ENCODE peak calls at places on chromosomes 6 and 20, in six cellular contexts. C, R, M, W, H and X are unnamed samples.

GRCh38 chr6:2714359-2714895 is 36.3 kb downstream of the MYLK4 start:
- DNase-seq in W (no peak), R (peak), M (no peak), H (peak), C (no peak), X (no peak)

GRCh38 chr6:26474439-26474881 is 16.7 kb downstream of the BTN2A1 start:
- DNase-seq in M (no peak), C (no peak), H (no peak), W (no peak), R (no peak), X (no peak)

GRCh38 chr6:9896806-9897205 is 518.1 kb downstream of the TFAP2A start:
- DNase-seq in C (no peak), H (no peak), W (no peak), R (no peak), M (no peak), X (no peak)

GRCh38 chr20:49635171-49635570 is 67.2 kb upstream of the PTGIS start:
- DNase-seq in M (no peak), W (no peak), R (peak), H (no peak), C (no peak), X (no peak)

GRCh38 chr6:88982720-88983119 is 19.3 kb upstream of the RNGTT start:
- DNase-seq in H (peak), M (peak), W (no peak), C (no peak), R (peak), X (peak)

GRCh38 chr6:137264308-137265075 is 45.3 kb upstream of the IFNGR1 start:
- DNase-seq in C (no peak), M (no peak), H (no peak), R (no peak), W (no peak), X (no peak)

GRCh38 chr6:158648682-158649131 is 1.1 kb upstream of the SYTL3 start:
- DNase-seq in H (peak), R (peak), W (no peak), M (peak), C (peak), X (no peak)

GRCh38 chr6:170575250-170575649 is 9.2 kb downstream of the PDCD2 start:
- DNase-seq in R (peak), M (no peak), H (no peak), W (no peak), C (no peak), X (no peak)

GRCh38 chr6:170233304-170234205 is 57.3 kb downstream of the DLL1 start:
- DNase-seq in W (no peak), H (no peak), C (no peak), R (no peak), M (no peak), X (no peak)

GRCh38 chr6:2522521-2522920 is 228.2 kb downstream of the MYLK4 start:
- DNase-seq in H (peak), W (peak), R (peak), M (no peak), C (no peak), X (no peak)

GRCh38 chr20:10474606-10475184 is 39.6 kb downstream of the SLX4IP start:
- DNase-seq in R (no peak), H (no peak), C (no peak), W (no peak), M (no peak), X (no peak)

GRCh38 chr6:119179842-119180241 is 101.4 kb upstream of the FAM184A start:
- DNase-seq in W (no peak), M (no peak), H (no peak), C (no peak), R (no peak), X (no peak)

GRCh38 chr6:9360881-9361280 is 925.5 kb upstream of the SLC35B3 start:
- DNase-seq in M (no peak), R (no peak), C (no peak), W (peak), H (no peak), X (no peak)

GRCh38 chr6:108983151-108983550 is 111.5 kb downstream of the SESN1 start:
- DNase-seq in C (no peak), M (no peak), R (peak), H (no peak), W (no peak), X (no peak)

GRCh38 chr6:77180367-77180766 is 282.9 kb downstream of the HTR1B start:
- DNase-seq in M (no peak), C (no peak), H (no peak), R (no peak), W (no peak), X (no peak)

DNA sequence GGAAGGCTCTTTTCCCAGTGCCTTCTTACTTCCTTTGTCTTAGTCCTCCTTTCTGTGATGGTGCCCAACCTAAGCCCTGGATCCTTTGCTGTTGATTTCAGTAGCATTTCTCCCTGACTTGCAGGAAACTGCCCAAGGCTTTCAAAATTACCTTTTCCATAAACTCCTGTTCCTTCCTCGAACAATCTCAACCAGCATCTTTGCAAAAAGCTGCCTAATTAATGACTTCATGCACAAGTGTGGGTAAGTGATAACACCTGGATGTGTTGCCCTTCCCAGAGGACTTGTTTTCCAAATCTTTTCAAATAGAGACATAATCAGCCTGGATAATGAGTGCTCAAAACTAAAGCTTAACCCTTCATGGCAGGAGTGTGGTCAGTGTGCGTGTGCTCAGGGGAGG is 117.9 kb downstream of the PCSK2 start:
- DNase-seq in W (no peak), M (no peak), R (no peak), C (no peak), H (no peak), X (no peak)
- H3K4me3 ChIP-seq in W (no peak), M (no peak), R (no peak), C (no peak), H (no peak), X (no peak)

GRCh38 chr6:168791916-168792315 is 350.9 kb downstream of the SMOC2 start:
- DNase-seq in H (no peak), R (no peak), M (no peak), C (no peak), W (no peak), X (no peak)
- TF ChIP-seq CTCF in H (no peak), R (no peak), M (no peak), C (no peak), W (no peak), X (no peak)

GRCh38 chr6:25369450-25370086 is 90.4 kb downstream of the CARMIL1 start:
- DNase-seq in R (peak), W (no peak), C (peak), M (no peak), H (no peak), X (peak)
- H3K4me3 ChIP-seq in R (no peak), W (no peak), C (peak), M (no peak), H (no peak), X (no peak)

GRCh38 chr20:8523684-8524083 is 391.6 kb downstream of the PLCB1 start:
- DNase-seq in C (no peak), H (no peak), M (no peak), R (peak), W (no peak), X (peak)
- TF ChIP-seq CTCF in C (no peak), H (no peak), M (no peak), R (no peak), W (peak), X (peak)

GRCh38 chr20:59159091-59159821 is 4.4 kb upstream of the ZNF831 start:
- DNase-seq in M (no peak), R (no peak), W (no peak), H (no peak), C (peak), X (peak)

GRCh38 chr20:59158673-59159072 is 4.9 kb upstream of the ZNF831 start:
- DNase-seq in W (no peak), H (no peak), M (no peak), R (no peak), C (no peak), X (no peak)

GRCh38 chr20:59157961-59158541 is 5.6 kb upstream of the ZNF831 start:
- DNase-seq in H (no peak), C (no peak), W (no peak), M (no peak), R (no peak), X (peak)

GRCh38 chr20:59161626-59162170 is 1.9 kb upstream of the ZNF831 start:
- DNase-seq in R (no peak), M (no peak), H (no peak), C (no peak), W (no peak), X (no peak)

GRCh38 chr20:59159822-59160740 is 3.5 kb upstream of the ZNF831 start:
- DNase-seq in M (no peak), C (no peak), H (no peak), W (no peak), R (no peak), X (no peak)
- H3K4me3 ChIP-seq in M (no peak), C (peak), H (no peak), W (no peak), R (no peak), X (no peak)